ENCODE peak calls at places on chromosomes 7 and 10, in seven cellular contexts. O is WTC11, E is IMR-90, M is A549, H is SK-N-SH, Z is H1, F is GM12878. L is an unnamed sample.

GRCh38 chr7:1970895-1971294 is 261.9 kb downstream of the MAD1L1 start:
- DNase-seq in O (no peak), M (no peak), E (no peak), F (no peak), H (no peak), Z (no peak), L (no peak)

GRCh38 chr7:45978010-45978681 is 57.1 kb upstream of the IGFBP3 start:
- DNase-seq in Z (no peak), H (no peak), E (peak; percentile 99), F (peak; percentile 8), M (peak; percentile 99), O (no peak), L (no peak)

GRCh38 chr7:135707570-135707966 is 20.4 kb downstream of the SLC13A4 start:
- DNase-seq in F (no peak), H (no peak), Z (no peak), M (no peak), E (no peak), O (no peak), L (no peak)

GRCh38 chr10:74094231-74094630 is 56.4 kb downstream of the AP3M1 start:
- DNase-seq in E (no peak), F (no peak), M (no peak), H (no peak), Z (no peak), O (no peak), L (no peak)

GRCh38 chr10:43264987-43265798 is 1.7 kb downstream of the RASGEF1A start:
- DNase-seq in F (no peak), E (no peak), Z (no peak), H (peak; percentile 31), M (no peak), O (no peak), L (no peak)

GRCh38 chr10:12594448-12594944 is 245.1 kb downstream of the CAMK1D start:
- DNase-seq in O (no peak), F (no peak), M (no peak), E (no peak), Z (no peak), H (no peak), L (no peak)

GRCh38 chr10:87850742-87851205 is 12.6 kb downstream of the KLLN start:
- DNase-seq in F (no peak), H (peak; percentile 57), Z (no peak), E (peak; percentile 70), O (peak; percentile 54), M (peak; percentile 83), L (peak; percentile 43)

GRCh38 chr10:74008212-74008731 is 10.4 kb downstream of the VCL start:
- DNase-seq in F (no peak), O (no peak), E (peak; percentile 78), M (no peak), Z (no peak), H (peak; percentile 24), L (no peak)

GRCh38 chr7:17233643-17234397 is 64.6 kb upstream of the AHR start:
- DNase-seq in Z (no peak), O (no peak), M (no peak), F (peak; percentile 9), H (no peak), E (no peak), L (no peak)

GRCh38 chr10:124077216-124077615 is 16.2 kb downstream of the CHST15 start:
- DNase-seq in E (no peak), Z (no peak), M (no peak), O (no peak), F (no peak), H (peak; percentile 75), L (no peak)

GRCh38 chr7:12557282-12557681 is 13.2 kb upstream of the SCIN start:
- DNase-seq in H (no peak), F (no peak), O (no peak), E (no peak), Z (no peak), M (no peak), L (no peak)

GRCh38 chr7:2004841-2005351 is 227.8 kb downstream of the MAD1L1 start:
- DNase-seq in H (no peak), Z (peak; percentile 43), F (no peak), E (no peak), M (no peak), O (peak; percentile 7), L (no peak)

GRCh38 chr7:112080441-112080840 is 125.8 kb downstream of the DOCK4 start:
- DNase-seq in F (peak; percentile 89), E (peak; percentile 96), Z (no peak), O (no peak), M (peak; percentile 94), H (no peak), L (no peak)

GRCh38 chr7:51369746-51370145 is 53.1 kb upstream of the COBL start:
- DNase-seq in Z (no peak), H (no peak), E (no peak), F (no peak), M (peak; percentile 33), O (no peak), L (no peak)

GRCh38 chr10:59885430-59886134 is 20.8 kb downstream of the CCDC6 start:
- DNase-seq in H (no peak), O (no peak), E (no peak), Z (no peak), F (peak; percentile 85), M (no peak), L (peak; percentile 73)

GRCh38 chr7:131653418-131654248 is 97.2 kb upstream of the PODXL start:
- DNase-seq in F (no peak), Z (no peak), E (peak; percentile 41), M (peak; percentile 47), H (peak; percentile 30), O (no peak), L (no peak)

GRCh38 chr10:74437822-74438221 is 286.8 kb downstream of the ADK start:
- DNase-seq in M (peak; percentile 31), F (no peak), E (peak; percentile 77), Z (no peak), O (no peak), H (no peak), L (no peak)

DNA sequence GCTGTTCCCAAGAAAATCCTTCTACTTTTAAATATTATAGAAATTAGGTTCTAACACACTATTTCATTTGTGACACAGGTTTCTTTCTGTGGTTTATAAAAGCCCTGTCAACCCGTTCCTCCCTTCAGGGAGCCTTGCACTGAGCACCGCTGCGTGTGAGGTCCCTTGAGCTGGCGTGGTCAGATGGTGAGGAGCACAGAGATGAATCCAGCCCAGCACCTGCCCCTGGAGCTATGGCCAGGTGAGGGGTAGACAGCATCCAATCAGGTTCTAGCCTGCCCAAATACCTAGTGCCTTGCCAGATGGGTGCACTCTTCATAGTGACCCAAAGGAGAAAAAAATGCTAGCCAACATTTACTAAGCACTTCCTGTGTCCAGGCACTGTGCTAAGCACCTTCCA is 15.7 kb downstream of the ZCCHC24 start:
- DNase-seq in E (no peak), H (no peak), O (no peak), F (no peak), M (no peak), Z (no peak), L (no peak)
- TF ChIP-seq USF2 in E (no peak), H (no peak), O (no peak), F (no peak), M (no peak), Z (no peak), L (no peak)

GRCh38 chr7:36847946-36848345 is 123.7 kb upstream of the AOAH start:
- DNase-seq in E (no peak), M (no peak), F (no peak), O (no peak), H (no peak), Z (no peak), L (no peak)
- TF ChIP-seq USF2 in E (no peak), M (no peak), F (no peak), O (no peak), H (no peak), Z (no peak), L (no peak)

GRCh38 chr7:93320856-93321255 is 88.7 kb downstream of the VPS50 start:
- DNase-seq in Z (no peak), F (no peak), O (no peak), H (no peak), M (no peak), E (no peak), L (no peak)

GRCh38 chr7:93310346-93310745 is 78.2 kb downstream of the VPS50 start:
- DNase-seq in M (no peak), H (no peak), O (no peak), Z (no peak), F (no peak), E (peak; percentile 50), L (peak; percentile 6)

GRCh38 chr7:93314449-93314848 is 82.3 kb downstream of the VPS50 start:
- DNase-seq in O (no peak), M (no peak), E (no peak), H (no peak), F (no peak), Z (no peak), L (no peak)

GRCh38 chr7:93316730-93317129 is 84.6 kb downstream of the VPS50 start:
- DNase-seq in Z (no peak), F (no peak), E (peak; percentile 43), O (no peak), H (no peak), M (no peak), L (no peak)

GRCh38 chr7:93315896-93316295 is 83.7 kb downstream of the VPS50 start:
- DNase-seq in Z (no peak), H (no peak), E (no peak), O (no peak), M (no peak), F (no peak), L (no peak)
- TF ChIP-seq USF2 in Z (no peak), H (no peak), E (no peak), O (no peak), M (no peak), F (no peak), L (no peak)

GRCh38 chr10:44394696-44395383 is 9.9 kb upstream of the CXCL12 start:
- DNase-seq in Z (no peak), O (no peak), H (no peak), M (no peak), E (no peak), F (no peak), L (no peak)
- TF ChIP-seq USF2 in Z (no peak), O (no peak), H (no peak), M (no peak), E (no peak), F (no peak), L (no peak)

DNA sequence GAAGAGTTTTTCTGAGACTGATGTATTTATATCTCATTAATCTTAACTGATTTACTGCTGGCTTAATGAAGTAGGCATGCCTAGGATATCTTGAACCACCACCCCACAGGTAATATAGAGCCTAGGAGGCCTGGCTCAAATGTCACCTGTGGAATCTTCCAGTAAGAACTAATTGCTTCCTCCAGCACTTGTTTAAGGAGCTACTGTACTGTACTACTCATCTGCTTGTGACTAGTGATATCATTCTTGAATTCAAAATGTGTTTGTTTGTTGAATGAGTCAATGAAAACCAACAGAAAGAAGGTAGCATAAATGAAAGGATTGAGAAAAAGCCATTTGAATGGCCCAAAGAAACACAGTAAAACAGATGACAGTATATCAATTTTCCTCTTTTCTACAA is 43.6 kb upstream of the SLIT1 start:
- DNase-seq in M (peak; percentile 30), H (no peak), O (no peak), F (no peak), E (peak; percentile 81), Z (no peak), L (no peak)
- TF ChIP-seq USF2 in M (no peak), H (no peak), O (no peak), F (no peak), E (no peak), Z (no peak), L (no peak)

L was measured in K562.